ENCODE peak calls at places on chromosomes 16 and 17, in seven cellular contexts. K, Z, W, C, F, M and Q are unnamed samples.

GRCh38 chr17:45222273-45222993 is 748 bp downstream of the FMNL1 start:
- DNase-seq in W (no peak), Z (no peak), C (no peak), M (no peak), F (no peak), K (no peak), Q (no peak)

GRCh38 chr17:45117283-45117682 is 15.0 kb downstream of the PLCD3 start:
- DNase-seq in Z (no peak), W (no peak), K (no peak), F (no peak), M (no peak), C (no peak), Q (no peak)

GRCh38 chr17:2042355-2042929 is 620 bp downstream of the OVCA2 start:
- DNase-seq in Z (peak; percentile 40), F (peak; percentile 59), C (no peak), W (peak; percentile 68), M (no peak), K (no peak), Q (no peak)

GRCh38 chr17:78256705-78257559 is 25.5 kb downstream of the TMEM235 start:
- DNase-seq in F (no peak), M (no peak), C (no peak), K (no peak), Z (no peak), W (peak; percentile 71), Q (no peak)

GRCh38 chr16:26645629-26646028 is 421.1 kb upstream of the C16orf82 start:
- DNase-seq in K (no peak), F (no peak), M (no peak), C (no peak), Z (peak; percentile 58), W (no peak), Q (no peak)

GRCh38 chr17:13557077-13557476 is 44.7 kb downstream of the HS3ST3A1 start:
- DNase-seq in Z (no peak), M (no peak), K (no peak), W (peak; percentile 53), C (no peak), F (peak; percentile 22), Q (no peak)

GRCh38 chr17:42266918-42267766 is 9.0 kb downstream of the STAT5B start:
- DNase-seq in F (peak; percentile 98), C (no peak), K (no peak), Z (no peak), M (no peak), W (peak; percentile 95), Q (no peak)

GRCh38 chr17:47265983-47266541 is 12.4 kb downstream of the ITGB3 start:
- DNase-seq in Z (no peak), W (peak; percentile 63), F (peak; percentile 78), K (no peak), C (peak; percentile 43), M (no peak), Q (peak; percentile 81)

GRCh38 chr17:3851461-3852100 is 5.5 kb upstream of the NCBP3 start:
- DNase-seq in W (no peak), K (no peak), M (no peak), Z (no peak), C (no peak), F (no peak), Q (no peak)

GRCh38 chr17:18172528-18173278 is 10.9 kb upstream of the ALKBH5 start:
- DNase-seq in K (no peak), F (no peak), Z (no peak), W (no peak), C (no peak), M (no peak), Q (no peak)

GRCh38 chr17:48144976-48145798 is 37.6 kb downstream of the SNX11 start:
- DNase-seq in M (no peak), C (no peak), Z (no peak), K (no peak), F (no peak), W (no peak), Q (no peak)

GRCh38 chr17:34579979-34580684 is 750 bp downstream of the TMEM132E start:
- DNase-seq in K (no peak), M (no peak), Z (peak; percentile 46), C (no peak), W (peak; percentile 11), F (no peak), Q (no peak)

GRCh38 chr17:75854111-75854748 is 905 bp downstream of the WBP2 start:
- DNase-seq in M (peak; percentile 75), F (peak; percentile 66), K (no peak), Z (no peak), W (peak; percentile 62), C (no peak), Q (peak; percentile 87)

GRCh38 chr17:34226011-34226410 is 29.1 kb upstream of the CCL2 start:
- DNase-seq in Z (no peak), K (no peak), C (no peak), W (no peak), F (no peak), M (no peak), Q (no peak)

GRCh38 chr17:8955560-8955959 is 9.9 kb downstream of the PIK3R5 start:
- DNase-seq in C (no peak), W (no peak), F (no peak), Z (no peak), K (no peak), M (no peak), Q (no peak)

GRCh38 chr17:29219378-29220047 is 27.1 kb upstream of the CRYBA1 start:
- DNase-seq in K (peak; percentile 60), C (peak; percentile 75), M (peak; percentile 75), Z (peak; percentile 87), F (peak; percentile 90), W (peak; percentile 90), Q (peak; percentile 89)

GRCh38 chr16:77599793-77600415 is 122.4 kb upstream of the NUDT7 start:
- DNase-seq in W (peak; percentile 58), Z (peak; percentile 56), K (no peak), M (no peak), C (no peak), F (peak; percentile 64), Q (no peak)

GRCh38 chr16:72532896-72533295 is 360.9 kb upstream of the PMFBP1 start:
- DNase-seq in C (no peak), K (no peak), W (peak; percentile 29), M (no peak), F (peak; percentile 38), Z (no peak), Q (no peak)

GRCh38 chr17:2542456-2542855 is 30.8 kb upstream of the METTL16 start:
- DNase-seq in M (no peak), K (no peak), W (no peak), C (no peak), Z (no peak), F (no peak), Q (no peak)

GRCh38 chr17:72693147-72693878 is 399.2 kb downstream of the SLC39A11 start:
- DNase-seq in F (no peak), W (no peak), M (no peak), C (no peak), Z (no peak), K (no peak), Q (no peak)

GRCh38 chr17:62723842-62724241 is 84.3 kb downstream of the MARCHF10 start:
- DNase-seq in F (no peak), K (no peak), W (no peak), C (no peak), M (no peak), Z (no peak), Q (no peak)

GRCh38 chr16:15961060-15961511 is 11.7 kb downstream of the ABCC1 start:
- DNase-seq in C (no peak), M (no peak), K (no peak), F (peak; percentile 31), W (no peak), Z (no peak), Q (no peak)

GRCh38 chr16:57538235-57538711 is 1.9 kb upstream of the CCDC102A start:
- DNase-seq in C (no peak), M (no peak), K (no peak), F (no peak), W (no peak), Z (no peak), Q (no peak)

GRCh38 chr16:46839986-46840443 is 9.0 kb upstream of the C16orf87 start:
- DNase-seq in W (no peak), K (no peak), C (no peak), Z (no peak), F (no peak), M (no peak), Q (no peak)

GRCh38 chr17:74107107-74107506 is 96.4 kb upstream of the RPL38 start:
- DNase-seq in F (no peak), W (no peak), C (no peak), Z (no peak), M (no peak), K (no peak), Q (no peak)

GRCh38 chr17:57880086-57880456 is 30.2 kb upstream of the MRPS23 start:
- DNase-seq in K (no peak), Z (no peak), F (no peak), W (no peak), M (no peak), C (no peak), Q (no peak)

GRCh38 chr17:6304894-6305612 is 129.9 kb downstream of the AIPL1 start:
- DNase-seq in K (no peak), F (no peak), Z (no peak), C (no peak), W (no peak), M (no peak), Q (no peak)

GRCh38 chr16:65572156-65572555 is 450.3 kb upstream of the CDH11 start:
- DNase-seq in M (no peak), Z (no peak), W (peak; percentile 74), C (no peak), K (no peak), F (peak; percentile 80), Q (no peak)